ENCODE peak calls at places on chromosomes 6 and 20, in five cellular contexts. Q is HFF-Myc, F is astrocyte of the cerebellum, V is GM20000, S is left ventricle myocardium superior. J is an unnamed sample.

GRCh38 chr6:167733740-167734661 is 92.7 kb upstream of the AFDN start:
- DNase-seq in Q (no peak), F (peak), V (no peak), S (no peak), J (no peak)

GRCh38 chr6:148840256-148840655 is 93.4 kb downstream of the UST start:
- DNase-seq in Q (no peak), F (no peak), V (no peak), S (no peak), J (no peak)

GRCh38 chr6:39425346-39426056 is 103.0 kb upstream of the KCNK16 start:
- DNase-seq in Q (no peak), F (no peak), V (no peak), S (no peak), J (no peak)

GRCh38 chr6:92715991-92716390 is 703.4 kb downstream of the EPHA7 start:
- DNase-seq in Q (no peak), F (peak), V (no peak), S (no peak), J (no peak)

GRCh38 chr20:63752411-63753101 is 13.0 kb downstream of the SLC2A4RG start:
- DNase-seq in Q (no peak), F (no peak), V (no peak), S (no peak), J (no peak)

GRCh38 chr6:159110013-159110412 is 59.2 kb upstream of the FNDC1 start:
- DNase-seq in Q (peak), F (peak), V (no peak), S (no peak), J (no peak)

GRCh38 chr6:111242452-111242851 is 155.1 kb downstream of the SLC16A10 start:
- DNase-seq in Q (no peak), F (no peak), V (no peak), S (no peak), J (no peak)

GRCh38 chr6:133701633-133702331 is 187.1 kb upstream of the TCF21 start:
- DNase-seq in Q (no peak), F (no peak), V (no peak), S (peak), J (peak)